ENCODE peak calls at places on chromosomes 2 and 18, in six cellular contexts. Z, W, Q, U, N and X are unnamed samples.

GRCh38 chr2:196322963-196323810 is 151.8 kb upstream of the STK17B start:
- DNase-seq in Z (no peak), Q (no peak), N (no peak), W (no peak), U (no peak), X (no peak)

GRCh38 chr18:68147728-68148127 is 567.2 kb downstream of the TMX3 start:
- DNase-seq in N (no peak), Z (no peak), U (no peak), Q (no peak), W (no peak), X (no peak)

GRCh38 chr18:59950215-59950944 is 50.6 kb downstream of the PMAIP1 start:
- DNase-seq in N (no peak), U (no peak), Z (no peak), Q (no peak), W (no peak), X (no peak)

GRCh38 chr2:223529676-223530075 is 72.5 kb downstream of the SCG2 start:
- DNase-seq in N (no peak), U (no peak), W (no peak), Z (no peak), Q (no peak), X (no peak)

GRCh38 chr2:145752091-145752806 is 1232.3 kb upstream of the ZEB2 start:
- DNase-seq in N (no peak), W (peak; percentile 22), Q (no peak), U (peak; percentile 48), Z (peak; percentile 73), X (no peak)

GRCh38 chr2:111617299-111617803 is 266.6 kb downstream of the ANAPC1 start:
- DNase-seq in Z (no peak), U (no peak), N (no peak), W (no peak), Q (no peak), X (no peak)

GRCh38 chr18:54090856-54091255 is 133.6 kb downstream of the MBD2 start:
- DNase-seq in Q (no peak), Z (no peak), N (no peak), W (no peak), U (no peak), X (no peak)

GRCh38 chr18:12990128-12990485 is 1.1 kb upstream of the CEP192 start:
- DNase-seq in W (no peak), N (no peak), Z (no peak), U (no peak), Q (no peak), X (no peak)

GRCh38 chr2:108257757-108258331 is 18.1 kb downstream of the SULT1C3 start:
- DNase-seq in Z (no peak), Q (no peak), U (no peak), N (no peak), W (no peak), X (no peak)

GRCh38 chr2:161824226-161824625 is 200.0 kb downstream of the SLC4A10 start:
- DNase-seq in W (no peak), Q (no peak), N (no peak), Z (no peak), U (no peak), X (no peak)

GRCh38 chr2:240494194-240494793 is 58.8 kb downstream of the GPC1 start:
- DNase-seq in Z (no peak), N (no peak), W (peak; percentile 1), Q (no peak), U (no peak), X (no peak)

GRCh38 chr2:196233808-196234501 is 62.6 kb upstream of the STK17B start:
- DNase-seq in W (no peak), U (no peak), Z (no peak), Q (no peak), N (no peak), X (no peak)

GRCh38 chr18:49321800-49322461 is 138.5 kb downstream of the DYM start:
- DNase-seq in U (no peak), Z (no peak), W (no peak), N (no peak), Q (no peak), X (no peak)

GRCh38 chr2:96134421-96134820 is 3.9 kb downstream of the ASTL start:
- DNase-seq in Q (no peak), U (no peak), N (no peak), Z (no peak), W (no peak), X (no peak)

GRCh38 chr2:225274751-225275150 is 124.8 kb upstream of the NYAP2 start:
- DNase-seq in U (no peak), Q (no peak), W (peak; percentile 13), Z (no peak), N (no peak), X (no peak)

GRCh38 chr2:144548532-144549191 is 28.7 kb upstream of the ZEB2 start:
- DNase-seq in Z (no peak), Q (no peak), U (no peak), N (no peak), W (no peak), X (no peak)

GRCh38 chr18:78150590-78150989 is 829.0 kb upstream of the SALL3 start:
- DNase-seq in N (no peak), W (no peak), U (no peak), Q (no peak), Z (no peak), X (no peak)

GRCh38 chr2:240586919-240587800 is 626 bp downstream of the CAPN10 start:
- DNase-seq in W (peak; percentile 65), U (no peak), N (no peak), Z (peak; percentile 72), Q (peak; percentile 30), X (peak; percentile 51)

GRCh38 chr2:47346107-47346506 is 56.8 kb upstream of the MSH2 start:
- DNase-seq in N (no peak), U (no peak), Z (no peak), Q (no peak), W (no peak), X (no peak)

GRCh38 chr2:70733428-70734185 is 34.4 kb downstream of the ADD2 start:
- DNase-seq in W (peak; percentile 42), Q (no peak), Z (no peak), U (no peak), N (no peak), X (no peak)
- TF ChIP-seq EP300 in W (no peak), Q (no peak), Z (no peak), U (no peak), N (no peak), X (no peak)

GRCh38 chr2:217383620-217384019 is 523.8 kb upstream of the TNP1 start:
- DNase-seq in Z (no peak), N (no peak), W (no peak), U (no peak), Q (peak; percentile 71), X (no peak)

GRCh38 chr2:217382794-217383193 is 522.9 kb upstream of the TNP1 start:
- DNase-seq in U (no peak), W (no peak), N (no peak), Z (no peak), Q (no peak), X (no peak)

DNA sequence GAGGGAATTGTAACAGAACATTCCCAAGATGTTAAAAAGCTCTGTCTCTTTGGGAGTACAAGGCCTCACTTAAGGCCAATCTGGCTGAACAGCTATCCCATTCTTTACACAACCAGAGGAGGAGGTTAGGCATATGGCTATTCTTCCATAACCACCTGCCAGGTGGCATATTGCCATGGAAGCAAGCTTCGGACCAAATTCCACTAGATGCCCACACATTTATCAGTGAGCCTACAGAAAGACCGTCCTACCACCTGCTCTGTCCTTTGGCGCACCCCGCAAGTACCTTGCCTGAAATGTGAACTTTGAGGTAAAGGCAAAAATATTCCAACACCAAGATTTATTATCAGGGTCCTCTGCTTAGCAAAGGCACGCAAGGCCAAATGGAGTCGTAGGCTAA is 519.9 kb upstream of the TNP1 start:
- DNase-seq in N (no peak), W (no peak), Z (no peak), Q (no peak), U (no peak), X (no peak)
- TF ChIP-seq EP300 in N (no peak), W (no peak), Z (no peak), Q (no peak), U (no peak), X (no peak)

DNA sequence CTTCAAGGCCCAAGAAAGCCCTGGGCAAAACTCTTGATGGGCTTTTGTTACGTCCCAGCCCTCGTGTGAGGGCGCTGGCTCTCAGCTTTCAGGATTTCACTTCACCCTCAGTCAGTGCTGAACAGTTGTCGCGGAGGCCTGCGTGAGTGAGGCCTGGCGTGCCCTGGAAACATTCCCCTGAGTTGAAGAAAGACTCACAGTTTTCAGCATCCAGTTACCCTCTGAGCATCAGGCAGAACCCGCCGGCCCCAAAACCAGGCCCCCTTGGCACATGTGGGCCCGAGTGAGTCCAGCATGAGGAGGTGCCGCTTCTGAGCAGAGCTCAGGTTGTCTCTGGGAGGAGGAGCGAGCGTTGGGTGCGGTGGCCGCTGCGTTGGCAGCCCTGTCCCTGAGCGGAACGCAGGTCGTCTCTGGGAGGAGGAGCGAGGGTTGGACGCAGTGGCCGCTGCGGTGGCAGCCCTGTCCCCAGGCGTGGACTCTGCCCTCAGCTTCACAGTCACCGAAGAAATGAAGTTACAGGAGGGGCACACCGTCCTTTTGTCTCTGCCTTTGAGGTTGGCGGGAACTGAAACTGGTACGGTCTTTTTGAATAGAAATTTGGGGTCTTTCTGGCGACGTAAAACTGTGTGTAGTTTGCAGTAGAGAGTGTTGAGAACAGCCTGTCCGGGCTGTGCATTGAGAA is at the start of gene NEU4:
- DNase-seq in Q (peak; percentile 45), W (peak; percentile 51), Z (no peak), U (no peak), N (peak; percentile 51), X (no peak)
- TF ChIP-seq EP300 in Q (no peak), W (no peak), Z (no peak), U (no peak), N (no peak), X (no peak)

GRCh38 chr2:127865926-127866325 is 8.0 kb upstream of the POLR2D start:
- DNase-seq in N (no peak), Q (no peak), Z (no peak), U (no peak), W (no peak), X (no peak)
- TF ChIP-seq EP300 in N (no peak), Q (no peak), Z (no peak), U (no peak), W (no peak), X (no peak)

DNA sequence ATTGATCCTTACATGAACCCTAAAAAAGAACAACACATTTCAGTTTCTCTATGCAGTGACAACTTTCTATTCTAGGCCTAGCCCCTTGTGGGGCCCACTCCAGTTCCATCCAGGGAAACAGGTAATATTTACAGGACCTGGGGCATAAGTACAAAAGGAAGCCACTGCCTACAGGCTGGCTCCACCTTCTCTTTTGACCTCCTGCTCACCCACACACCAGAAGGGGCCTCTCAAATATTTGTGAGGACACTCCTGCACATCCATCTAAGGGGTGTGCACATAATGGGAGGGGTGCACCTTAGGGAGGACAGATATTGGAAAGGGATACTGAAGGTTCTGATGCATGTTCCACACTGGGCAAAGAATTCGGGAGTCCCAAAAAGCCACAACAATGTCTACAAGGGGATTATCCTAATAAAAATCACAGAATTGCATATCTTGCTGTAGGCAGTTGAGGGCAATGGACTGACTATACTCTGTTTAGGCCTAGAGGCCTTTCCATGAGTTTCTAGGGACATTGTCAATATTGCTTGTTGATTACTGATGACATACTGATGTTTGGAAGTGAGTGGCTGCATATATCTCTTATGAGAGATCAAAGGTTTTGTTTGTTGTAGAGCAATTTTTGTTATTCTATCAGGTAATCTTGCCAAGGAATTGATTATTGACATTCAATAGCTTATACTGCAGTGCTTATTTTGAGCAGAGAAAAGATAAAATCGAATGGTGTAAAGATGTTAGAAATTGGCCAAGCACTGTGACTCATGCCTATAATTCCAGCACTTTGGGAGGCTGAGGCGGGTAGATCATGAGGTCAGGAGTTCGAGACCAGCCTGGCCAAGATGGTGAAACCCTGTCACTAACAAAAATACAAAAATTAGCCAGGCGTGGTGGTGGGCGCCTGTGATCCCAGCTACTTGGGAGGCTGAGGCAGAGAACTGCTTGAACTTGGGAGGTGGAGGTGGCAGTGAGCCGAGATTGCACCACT is 23.8 kb upstream of the HNRNPA3 start:
- DNase-seq in Q (no peak), U (no peak), W (no peak), Z (no peak), N (no peak), X (no peak)
- TF ChIP-seq EP300 in Q (no peak), U (no peak), W (no peak), Z (no peak), N (no peak), X (no peak)

GRCh38 chr2:238157506-238158017 is 1.2 kb upstream of the ERFE start:
- DNase-seq in Q (no peak), N (no peak), W (no peak), Z (no peak), U (no peak), X (no peak)
- TF ChIP-seq EP300 in Q (no peak), N (no peak), W (no peak), Z (no peak), U (no peak), X (no peak)